ENCODE peak calls at places on chromosomes 12 and 14, in ten cellular contexts. M, X, N, Q, V, L, K, O, J and G are unnamed samples.

GRCh38 chr14:83779266-83779665 is 1750.7 kb upstream of the FLRT2 start:
- DNase-seq in M (peak), X (no peak), N (no peak), Q (no peak), V (peak), L (peak), K (peak), O (no peak), J (no peak), G (no peak)

GRCh38 chr12:100020370-100020769 is 35.6 kb upstream of the ANKS1B start:
- DNase-seq in M (peak), X (no peak), N (no peak), Q (no peak), V (peak), L (peak), K (peak), O (no peak), J (no peak), G (no peak)

GRCh38 chr14:101927859-101928258 is 36.5 kb upstream of the DYNC1H1 start:
- DNase-seq in M (peak), X (peak), N (peak), Q (no peak), V (peak), L (peak), K (peak), O (no peak), J (peak), G (peak)

GRCh38 chr14:59406454-59407245 is 58.5 kb downstream of the GPR135 start:
- DNase-seq in M (no peak), X (no peak), N (no peak), Q (no peak), V (peak), L (peak), K (peak), O (no peak), J (no peak), G (no peak)

GRCh38 chr12:132610051-132610759 is at the start of gene LRCOL1:
- DNase-seq in M (peak), X (no peak), N (peak), Q (no peak), V (peak), L (peak), K (peak), O (no peak), J (peak), G (no peak)

GRCh38 chr12:22729898-22730443 is 105.0 kb downstream of the ETNK1 start:
- DNase-seq in M (peak), X (peak), N (peak), Q (no peak), V (peak), L (peak), K (peak), O (no peak), J (no peak), G (no peak)

GRCh38 chr14:105414456-105415371 is 4.9 kb upstream of the MTA1 start:
- DNase-seq in M (peak), X (peak), N (no peak), Q (peak), V (peak), L (peak), K (peak), O (no peak), J (peak), G (no peak)

GRCh38 chr12:43728117-43728516 is 30.5 kb downstream of the PUS7L start:
- DNase-seq in M (no peak), X (no peak), N (no peak), Q (no peak), V (no peak), L (no peak), K (peak), O (no peak), J (no peak), G (no peak)

GRCh38 chr14:63542231-63542999 is 762 bp downstream of the PPP2R5E start:
- DNase-seq in M (no peak), X (no peak), N (no peak), Q (peak), V (no peak), L (no peak), K (no peak), O (no peak), J (peak), G (peak)

GRCh38 chr14:48936352-48936751 is 649.8 kb downstream of the RPS29 start:
- DNase-seq in M (peak), X (no peak), N (no peak), Q (no peak), V (peak), L (peak), K (peak), O (no peak), J (no peak), G (no peak)

GRCh38 chr12:123453165-123453564 is 4.8 kb upstream of the SNRNP35 start:
- DNase-seq in M (no peak), X (no peak), N (no peak), Q (no peak), V (no peak), L (no peak), K (no peak), O (no peak), J (peak), G (no peak)

GRCh38 chr14:97943619-97944018 is 1146.4 kb downstream of the VRK1 start:
- DNase-seq in M (no peak), X (no peak), N (no peak), Q (no peak), V (no peak), L (no peak), K (no peak), O (no peak), J (no peak), G (no peak)

GRCh38 chr14:36507847-36508417 is 12.1 kb downstream of the NKX2-1 start:
- DNase-seq in M (no peak), X (no peak), N (no peak), Q (no peak), V (no peak), L (no peak), K (no peak), O (no peak), J (no peak), G (no peak)

GRCh38 chr12:41619705-41620104 is 431.6 kb downstream of the PDZRN4 start:
- DNase-seq in M (no peak), X (no peak), N (no peak), Q (no peak), V (no peak), L (no peak), K (no peak), O (no peak), J (no peak), G (no peak)

GRCh38 chr12:642633-643477 is 20.4 kb downstream of the NINJ2 start:
- DNase-seq in M (no peak), X (peak), N (no peak), Q (peak), V (peak), L (peak), K (peak), O (no peak), J (peak), G (peak)

DNA sequence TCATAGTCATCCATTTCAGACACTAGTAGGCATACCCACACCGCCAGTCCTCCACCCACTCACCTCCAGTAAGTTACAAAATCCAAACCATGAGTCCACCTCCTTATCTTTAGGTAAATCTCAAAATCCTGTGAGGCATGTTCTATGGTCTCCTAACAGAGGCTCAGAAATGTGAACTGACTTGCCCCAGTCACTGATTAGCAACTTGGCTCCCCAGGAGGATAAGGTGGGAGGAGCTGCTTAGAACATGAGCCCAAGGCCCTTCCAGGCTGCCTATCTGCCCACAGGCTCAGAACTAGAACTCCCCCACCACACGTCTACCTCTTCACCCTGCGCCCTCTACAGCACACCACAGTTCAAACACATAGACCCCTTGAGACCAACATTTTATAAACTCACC is 19.9 kb downstream of the SETD3 start:
- DNase-seq in M (no peak), X (no peak), N (no peak), Q (no peak), V (peak), L (peak), K (no peak), O (no peak), J (no peak), G (no peak)
- TF ChIP-seq CTCF in M (no peak), X (no peak), N (no peak), Q (no peak), V (no peak), L (no peak), K (no peak), O (no peak), J (no peak), G (no peak)

GRCh38 chr12:49744363-49744885 is 3.1 kb downstream of the TMBIM6 start:
- DNase-seq in M (no peak), X (no peak), N (no peak), Q (no peak), V (no peak), L (no peak), K (no peak), O (no peak), J (no peak), G (no peak)

GRCh38 chr12:49748306-49748705 is 6.9 kb downstream of the TMBIM6 start:
- DNase-seq in M (no peak), X (no peak), N (no peak), Q (no peak), V (peak), L (no peak), K (no peak), O (no peak), J (no peak), G (no peak)

GRCh38 chr12:49750994-49751393 is 9.6 kb downstream of the TMBIM6 start:
- DNase-seq in M (no peak), X (no peak), N (no peak), Q (no peak), V (no peak), L (no peak), K (no peak), O (no peak), J (no peak), G (no peak)

GRCh38 chr12:49748800-49749199 is 7.4 kb downstream of the TMBIM6 start:
- DNase-seq in M (no peak), X (no peak), N (no peak), Q (no peak), V (no peak), L (no peak), K (no peak), O (no peak), J (no peak), G (no peak)

GRCh38 chr12:49750027-49750977 is 8.9 kb downstream of the TMBIM6 start:
- DNase-seq in M (peak), X (no peak), N (peak), Q (peak), V (peak), L (peak), K (peak), O (peak), J (no peak), G (peak)
- TF ChIP-seq CTCF in M (peak), X (no peak), N (no peak), Q (peak), V (no peak), L (no peak), K (no peak), O (no peak), J (no peak), G (no peak)

GRCh38 chr12:14416658-14417057 is 51.2 kb downstream of the ATF7IP start:
- DNase-seq in M (peak), X (no peak), N (peak), Q (peak), V (peak), L (peak), K (peak), O (no peak), J (peak), G (no peak)
- TF ChIP-seq CTCF in M (peak), X (no peak), N (no peak), Q (peak), V (peak), L (peak), K (peak), O (no peak), J (peak), G (peak)

DNA sequence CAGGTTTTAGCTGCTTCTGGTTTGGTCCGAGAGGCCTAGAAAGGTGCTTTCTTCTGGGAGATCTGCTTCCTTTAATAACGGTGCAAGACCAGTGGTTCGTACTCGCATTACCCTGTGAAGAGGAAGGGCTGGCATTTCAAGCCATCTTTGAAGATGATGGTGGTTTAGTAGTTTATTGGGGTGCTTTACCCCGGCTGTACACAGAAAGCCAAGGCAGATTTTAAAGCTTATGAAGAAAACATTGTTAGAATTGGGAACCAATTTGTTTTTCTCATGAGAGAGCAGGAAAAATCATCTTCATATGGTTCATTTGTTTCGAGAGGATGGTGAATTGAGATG is 3.6 kb downstream of the CCND2 start:
- DNase-seq in M (no peak), X (no peak), N (no peak), Q (no peak), V (no peak), L (no peak), K (no peak), O (no peak), J (no peak), G (no peak)
- TF ChIP-seq CTCF in M (no peak), X (no peak), N (no peak), Q (no peak), V (no peak), L (no peak), K (no peak), O (no peak), J (no peak), G (peak)

GRCh38 chr12:115872212-115872611 is 405.3 kb downstream of the MED13L start:
- DNase-seq in M (no peak), X (no peak), N (no peak), Q (no peak), V (no peak), L (no peak), K (no peak), O (no peak), J (no peak), G (no peak)

GRCh38 chr12:115872919-115873357 is 404.6 kb downstream of the MED13L start:
- DNase-seq in M (no peak), X (no peak), N (no peak), Q (no peak), V (no peak), L (no peak), K (no peak), O (peak), J (peak), G (no peak)

GRCh38 chr12:115870527-115870926 is 407.0 kb downstream of the MED13L start:
- DNase-seq in M (no peak), X (no peak), N (no peak), Q (no peak), V (no peak), L (no peak), K (no peak), O (no peak), J (no peak), G (no peak)

GRCh38 chr12:115870021-115870420 is 407.5 kb downstream of the MED13L start:
- DNase-seq in M (no peak), X (no peak), N (no peak), Q (no peak), V (no peak), L (no peak), K (no peak), O (no peak), J (no peak), G (no peak)

DNA sequence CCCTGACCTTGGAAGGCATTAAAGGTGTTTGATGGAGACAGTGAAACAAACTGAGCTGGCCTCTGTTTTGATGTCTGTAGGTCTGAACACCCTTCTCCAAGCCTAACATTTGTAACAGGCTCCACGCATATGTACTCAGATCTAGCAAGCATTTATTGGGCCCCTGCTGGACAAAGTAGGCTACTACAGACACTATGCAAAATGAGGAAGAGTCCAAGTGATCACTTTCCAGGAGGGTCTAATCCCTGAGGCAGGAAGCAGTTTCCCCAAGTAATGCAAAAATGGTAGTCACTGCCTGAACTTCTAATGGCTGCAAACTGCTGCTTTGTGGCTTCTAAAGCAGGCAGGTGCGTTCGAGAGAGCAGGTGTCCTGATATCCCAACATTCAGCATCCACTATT is 405.8 kb downstream of the MED13L start:
- DNase-seq in M (peak), X (no peak), N (no peak), Q (peak), V (peak), L (peak), K (peak), O (peak), J (no peak), G (no peak)
- TF ChIP-seq CTCF in M (peak), X (peak), N (peak), Q (peak), V (peak), L (peak), K (peak), O (peak), J (peak), G (peak)

GRCh38 chr12:121792607-121793500 is 634 bp downstream of the RHOF start:
- DNase-seq in M (no peak), X (no peak), N (no peak), Q (no peak), V (no peak), L (no peak), K (no peak), O (no peak), J (no peak), G (no peak)
- TF ChIP-seq CTCF in M (no peak), X (no peak), N (no peak), Q (no peak), V (no peak), L (no peak), K (no peak), O (no peak), J (no peak), G (no peak)

DNA sequence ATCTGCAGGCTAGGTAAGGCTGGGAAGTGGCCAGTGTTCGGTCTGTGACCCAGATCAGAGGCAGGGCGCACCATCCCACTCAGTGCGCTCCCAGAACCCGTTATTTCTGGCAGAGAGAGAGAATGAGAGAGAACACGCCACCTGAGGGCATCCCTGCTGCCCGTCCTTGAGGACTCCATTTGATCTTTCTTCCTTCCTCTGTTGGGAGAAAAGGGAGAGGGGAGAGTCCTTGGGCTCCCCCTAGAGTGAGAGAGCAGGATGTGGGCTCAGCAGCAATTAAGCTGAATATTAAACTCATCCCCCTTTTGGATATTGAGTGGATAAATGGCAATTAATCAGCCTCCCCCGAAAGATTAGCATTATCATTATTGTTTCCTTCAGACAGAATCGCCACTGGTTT is 70.6 kb downstream of the IFT43 start:
- DNase-seq in M (peak), X (no peak), N (no peak), Q (peak), V (peak), L (no peak), K (peak), O (no peak), J (no peak), G (no peak)
- TF ChIP-seq CTCF in M (peak), X (no peak), N (peak), Q (peak), V (peak), L (peak), K (peak), O (peak), J (peak), G (no peak)

DNA sequence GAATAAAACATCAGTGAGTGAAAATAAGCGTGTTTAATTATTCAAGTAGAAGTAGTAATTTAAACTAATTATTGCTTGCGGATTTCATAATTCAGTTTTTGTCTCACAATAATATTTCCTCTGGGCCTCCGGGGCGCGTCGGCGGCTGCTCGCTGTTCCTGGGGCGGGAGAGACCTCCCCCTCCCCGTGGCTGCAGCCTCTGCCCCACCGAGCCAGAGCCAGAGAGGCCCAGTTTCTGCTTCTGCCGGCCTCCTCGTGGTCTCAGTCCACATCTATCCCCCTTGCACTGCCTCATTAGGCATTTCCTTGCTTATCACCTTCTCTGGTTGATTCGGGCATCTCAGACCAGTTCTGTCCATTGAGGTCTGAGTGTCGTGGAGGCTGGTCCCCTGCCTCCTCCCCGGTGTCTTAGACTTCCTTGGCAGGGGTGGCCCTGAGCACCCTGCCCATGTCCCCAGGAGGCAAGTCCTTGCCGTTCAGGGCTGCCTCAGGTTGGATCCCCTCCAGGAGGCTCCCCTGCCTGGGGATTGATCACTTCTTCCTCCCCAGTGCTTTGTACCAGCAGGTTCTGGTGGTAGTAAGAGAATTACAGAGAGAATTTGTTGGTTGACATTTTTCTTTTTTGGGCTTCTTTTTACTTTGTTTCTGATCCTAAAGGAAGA is 78.0 kb downstream of the SLC25A47 start:
- DNase-seq in M (no peak), X (no peak), N (no peak), Q (no peak), V (no peak), L (no peak), K (no peak), O (no peak), J (no peak), G (no peak)
- TF ChIP-seq CTCF in M (no peak), X (no peak), N (no peak), Q (no peak), V (no peak), L (no peak), K (no peak), O (no peak), J (no peak), G (no peak)